ENCODE peak calls at places on chromosomes 4 and X, in seven cellular contexts. A is Right ventricle myocardium superior, X is natural killer cell, K is spleen, J is midbrain, I is SHP77, Z is endothelial cell. H is an unnamed sample.

GRCh38 chr4:2822461-2823300 is 21.0 kb upstream of the ADD1 start:
- DNase-seq in A (peak; percentile 29), X (no peak), K (peak; percentile 69), J (no peak), I (no peak), Z (no peak), H (no peak)

GRCh38 chrX:46279214-46279924 is 265.9 kb downstream of the ZNF674 start:
- DNase-seq in A (no peak), X (no peak), K (no peak), J (no peak), I (no peak), Z (no peak), H (no peak)

GRCh38 chr4:100836929-100837328 is 319.1 kb upstream of the EMCN start:
- DNase-seq in A (no peak), X (no peak), K (no peak), J (no peak), I (no peak), Z (no peak), H (no peak)

GRCh38 chr4:108035691-108036090 is 46.0 kb downstream of the HADH start:
- DNase-seq in A (no peak), X (no peak), K (no peak), J (no peak), I (no peak), Z (no peak), H (no peak)

GRCh38 chr4:120754590-120754989 is 167.9 kb downstream of the PRDM5 start:
- DNase-seq in A (peak; percentile 58), X (no peak), K (no peak), J (no peak), I (no peak), Z (no peak), H (no peak)

GRCh38 chrX:133921764-133922389 is 63.5 kb downstream of the GPC3 start:
- DNase-seq in A (peak; percentile 44), X (no peak), K (no peak), J (no peak), I (peak; percentile 11), Z (peak; percentile 56), H (peak; percentile 61)

GRCh38 chrX:44012484-44013096 is 39.4 kb upstream of the NDP start:
- DNase-seq in A (peak; percentile 46), X (peak; percentile 48), K (peak; percentile 81), J (no peak), I (no peak), Z (no peak), H (no peak)

GRCh38 chrX:111560801-111561200 is 49.4 kb downstream of the SERTM2 start:
- DNase-seq in A (no peak), X (no peak), K (no peak), J (no peak), I (no peak), Z (no peak), H (no peak)

GRCh38 chrX:129954804-129955203 is 27.6 kb upstream of the BCORL1 start:
- DNase-seq in A (no peak), X (no peak), K (no peak), J (no peak), I (no peak), Z (no peak), H (no peak)

GRCh38 chrX:41808042-41808441 is 84.1 kb downstream of the GPR82 start:
- DNase-seq in A (no peak), X (no peak), K (no peak), J (no peak), I (no peak), Z (no peak), H (no peak)

GRCh38 chr4:157265281-157265680 is 44.8 kb downstream of the GRIA2 start:
- DNase-seq in A (no peak), X (no peak), K (no peak), J (no peak), I (peak; percentile 27), Z (no peak), H (no peak)

GRCh38 chrX:107324493-107325310 is 118.3 kb downstream of the DNAAF6 start:
- DNase-seq in A (peak; percentile 51), X (no peak), K (peak; percentile 78), J (peak; percentile 6), I (peak; percentile 4), Z (peak; percentile 76), H (peak; percentile 6)

GRCh38 chr4:151668687-151669402 is 92.0 kb downstream of the GATB start:
- DNase-seq in A (no peak), X (no peak), K (no peak), J (no peak), I (no peak), Z (no peak), H (no peak)

GRCh38 chr4:20825493-20825892 is 125.2 kb downstream of the PACRGL start:
- DNase-seq in A (no peak), X (no peak), K (no peak), J (no peak), I (no peak), Z (no peak), H (no peak)

GRCh38 chrX:37509349-37509748 is 62.1 kb upstream of the LANCL3 start:
- DNase-seq in A (no peak), X (no peak), K (no peak), J (peak; percentile 0), I (peak; percentile 2), Z (peak; percentile 3), H (no peak)

GRCh38 chr4:57575465-57575864 is 465.3 kb upstream of the IGFBP7 start:
- DNase-seq in A (no peak), X (no peak), K (no peak), J (no peak), I (no peak), Z (peak; percentile 5), H (no peak)

GRCh38 chrX:48800574-48801280 is 1.1 kb upstream of the HDAC6 start:
- DNase-seq in A (no peak), X (no peak), K (peak; percentile 66), J (no peak), I (no peak), Z (no peak), H (no peak)

GRCh38 chr4:100168521-100168920 is 21.7 kb downstream of the DDIT4L start:
- DNase-seq in A (no peak), X (no peak), K (no peak), J (no peak), I (no peak), Z (no peak), H (no peak)

H was measured in NCI-H774.